ENCODE peak calls at places on chromosomes 3 and 15, in eight cellular contexts. Q is A549, D is tibial artery, A is psoas muscle, U is ovary, Y is heart right ventricle, N is fibroblast of lung, T is mammary epithelial cell. F is an unnamed sample.
A peak's percentile ranks its signal among the peaks of the same experiment; 100 is the strongest.

GRCh38 chr15:70033529-70034140 is 64.1 kb downstream of the TLE3 start:
- DNase-seq in Q (no peak), D (peak; percentile 45), A (no peak), U (no peak), Y (no peak), N (peak; percentile 81), T (peak; percentile 30), F (peak; percentile 35)

GRCh38 chr15:49458145-49458544 is 35.1 kb downstream of the FGF7 start:
- DNase-seq in Q (no peak), D (no peak), A (no peak), U (no peak), Y (no peak), N (peak; percentile 61), T (no peak), F (no peak)

GRCh38 chr15:27260523-27260922 is 289.5 kb downstream of the GABRG3 start:
- DNase-seq in Q (no peak), D (no peak), A (no peak), U (no peak), Y (no peak), N (no peak), T (no peak), F (no peak)

GRCh38 chr3:124694486-124694885 is 35.8 kb upstream of the UMPS start:
- DNase-seq in Q (no peak), D (no peak), A (no peak), U (no peak), Y (no peak), N (no peak), T (peak; percentile 6), F (no peak)

GRCh38 chr3:51942603-51943450 is 664 bp downstream of the PARP3 start:
- DNase-seq in Q (peak; percentile 60), D (peak; percentile 78), A (peak; percentile 84), U (peak; percentile 52), Y (peak; percentile 62), N (peak; percentile 47), T (peak; percentile 48), F (peak; percentile 16)

GRCh38 chr3:179146911-179147570 is 1.1 kb upstream of the PIK3CA start:
- DNase-seq in Q (peak; percentile 65), D (no peak), A (no peak), U (no peak), Y (peak; percentile 28), N (peak; percentile 81), T (peak; percentile 66), F (peak; percentile 71)

GRCh38 chr15:31377030-31377429 is 50.4 kb downstream of the KLF13 start:
- DNase-seq in Q (no peak), D (no peak), A (no peak), U (no peak), Y (no peak), N (no peak), T (no peak), F (no peak)

GRCh38 chr15:32877201-32877600 is 159.4 kb downstream of the GREM1 start:
- DNase-seq in Q (no peak), D (no peak), A (no peak), U (no peak), Y (no peak), N (no peak), T (no peak), F (no peak)

GRCh38 chr3:39146611-39147373 is 6.6 kb downstream of the CSRNP1 start:
- DNase-seq in Q (peak; percentile 91), D (peak; percentile 94), A (peak; percentile 93), U (peak; percentile 80), Y (peak; percentile 72), N (peak; percentile 97), T (peak; percentile 97), F (peak; percentile 99)

GRCh38 chr3:158108596-158108995 is 1.3 kb upstream of the RSRC1 start:
- DNase-seq in Q (no peak), D (no peak), A (no peak), U (no peak), Y (no peak), N (no peak), T (no peak), F (no peak)

GRCh38 chr3:6965881-6966280 is 105.0 kb downstream of the GRM7 start:
- DNase-seq in Q (no peak), D (no peak), A (no peak), U (no peak), Y (no peak), N (no peak), T (no peak), F (no peak)

GRCh38 chr3:195187609-195188529 is 83.1 kb downstream of the XXYLT1 start:
- DNase-seq in Q (peak; percentile 18), D (no peak), A (no peak), U (no peak), Y (no peak), N (peak; percentile 54), T (peak; percentile 77), F (no peak)

GRCh38 chr15:33007295-33007855 is 187.1 kb downstream of the FMN1 start:
- DNase-seq in Q (peak; percentile 67), D (no peak), A (no peak), U (no peak), Y (no peak), N (peak; percentile 57), T (peak; percentile 17), F (peak; percentile 82)

GRCh38 chr3:161057518-161057917 is 47.6 kb downstream of the B3GALNT1 start:
- DNase-seq in Q (no peak), D (no peak), A (no peak), U (no peak), Y (no peak), N (no peak), T (no peak), F (no peak)

GRCh38 chr3:59115355-59116136 is 65.7 kb upstream of the CFAP20DC start:
- DNase-seq in Q (no peak), D (no peak), A (no peak), U (no peak), Y (no peak), N (peak; percentile 69), T (peak; percentile 38), F (no peak)

GRCh38 chr15:81091889-81092558 is 42.0 kb upstream of the CFAP161 start:
- DNase-seq in Q (peak; percentile 34), D (no peak), A (peak; percentile 63), U (peak; percentile 27), Y (peak; percentile 54), N (peak; percentile 85), T (peak; percentile 67), F (peak; percentile 92)

GRCh38 chr3:87084868-87085267 is 93.9 kb upstream of the VGLL3 start:
- DNase-seq in Q (no peak), D (no peak), A (no peak), U (no peak), Y (no peak), N (no peak), T (peak; percentile 23), F (peak; percentile 22)

GRCh38 chr3:87082806-87083440 is 92.0 kb upstream of the VGLL3 start:
- DNase-seq in Q (peak; percentile 81), D (no peak), A (no peak), U (no peak), Y (peak; percentile 23), N (peak; percentile 86), T (peak; percentile 56), F (peak; percentile 52)

GRCh38 chr3:87088984-87089841 is 98.3 kb upstream of the VGLL3 start:
- DNase-seq in Q (peak; percentile 87), D (peak; percentile 87), A (peak; percentile 78), U (peak; percentile 59), Y (peak; percentile 39), N (peak; percentile 91), T (peak; percentile 56), F (peak; percentile 46)

GRCh38 chr3:87088366-87088983 is 97.5 kb upstream of the VGLL3 start:
- DNase-seq in Q (no peak), D (no peak), A (no peak), U (peak; percentile 12), Y (no peak), N (peak; percentile 55), T (no peak), F (no peak)
- H3K4me3 ChIP-seq in Q (peak overlapping the region; percentile 48), D (peak overlapping the region; percentile 65), A (peak overlapping the region; percentile 77), U (peak overlapping the region; percentile 66), Y (peak overlapping the region; percentile 66), N (peak overlapping the region; percentile 42), T (peak overlapping the region; percentile 37), F (peak overlapping the region; percentile 59)

GRCh38 chr3:111738790-111739189 is 120.3 kb upstream of the PHLDB2 start:
- DNase-seq in Q (no peak), D (no peak), A (no peak), U (no peak), Y (no peak), N (no peak), T (no peak), F (no peak)
- H3K27ac ChIP-seq in Q (peak overlapping the region; percentile 90), D (peak overlapping the region; percentile 76), A (peak overlapping the region; percentile 72), U (peak overlapping the region; percentile 53), Y (peak overlapping the region; percentile 86), N (no peak overlapping the region), T (peak overlapping the region; percentile 97), F (peak overlapping the region; percentile 92)

GRCh38 chr3:103308921-103309320 is 874.1 kb downstream of the ZPLD1 start:
- DNase-seq in Q (peak; percentile 1), D (no peak), A (no peak), U (no peak), Y (no peak), N (no peak), T (no peak), F (no peak)
- TF ChIP-seq CTCF in Q (no peak), D (no peak), A (no peak), U (no peak), Y (no peak), N (no peak), T (peak; percentile 15), F (peak; percentile 47)

GRCh38 chr3:142723665-142723967 is 218 bp upstream of the TRPC1 start:
- DNase-seq in Q (no peak), D (no peak), A (no peak), U (no peak), Y (no peak), N (no peak), T (no peak), F (no peak)
- H3K4me3 ChIP-seq in Q (peak overlapping the region; percentile 89), D (peak overlapping the region; percentile 73), A (peak overlapping the region; percentile 73), U (peak overlapping the region; percentile 78), Y (peak overlapping the region; percentile 78), N (no peak overlapping the region), T (peak overlapping the region; percentile 50), F (peak overlapping the region; percentile 83)

GRCh38 chr3:134235677-134236076 is 15.0 kb downstream of the RYK start:
- DNase-seq in Q (no peak), D (no peak), A (no peak), U (no peak), Y (no peak), N (no peak), T (peak; percentile 41), F (no peak)
- H3K27ac ChIP-seq in Q (no peak overlapping the region), D (peak overlapping the region; percentile 60), A (no peak overlapping the region), U (peak overlapping the region; percentile 52), Y (no peak overlapping the region), N (no peak overlapping the region), T (no peak overlapping the region), F (no peak overlapping the region)

F was measured in brain microvascular endothelial cell.